ENCODE peak calls at places on chromosome 15, in nine cellular contexts. U, W, R, H, Y, G, O, B and A are unnamed samples. For H3K27me3 and H3K36me3, the result is how much of the 10 kb centered on the place peaks cover.

GRCh38 chr15:57395292-57395691 is 19.0 kb downstream of the CGNL1 start:
- DNase-seq in Y (no peak), R (peak), G (no peak), U (no peak), H (no peak), W (no peak), O (peak), B (no peak), A (no peak)

GRCh38 chr15:94667109-94667508 is 435.7 kb downstream of the MCTP2 start:
- DNase-seq in Y (no peak), H (no peak), O (no peak), R (no peak), B (no peak), U (no peak), G (no peak), W (no peak), A (no peak)

GRCh38 chr15:43275736-43276562 is 9.2 kb upstream of the TGM5 start:
- DNase-seq in U (no peak), H (peak), R (no peak), Y (no peak), G (no peak), W (no peak), B (no peak), O (no peak), A (no peak)

GRCh38 chr15:45572627-45573026 is 14.6 kb upstream of the BLOC1S6 start:
- DNase-seq in B (no peak), G (no peak), R (no peak), W (no peak), O (no peak), U (no peak), H (no peak), Y (no peak), A (no peak)

GRCh38 chr15:79478108-79478507 is 46.0 kb downstream of the MINAR1 start:
- DNase-seq in U (no peak), W (no peak), O (no peak), G (no peak), B (no peak), Y (no peak), H (no peak), R (no peak), A (no peak)

GRCh38 chr15:57951328-57951932 is 114.1 kb downstream of the ALDH1A2 start:
- DNase-seq in H (no peak), W (no peak), O (no peak), U (no peak), R (no peak), G (no peak), Y (no peak), B (no peak), A (no peak)

GRCh38 chr15:88472225-88472624 is 4.7 kb downstream of the MRPS11 start:
- DNase-seq in B (no peak), R (no peak), U (no peak), Y (no peak), H (no peak), G (no peak), W (no peak), O (no peak), A (no peak)

GRCh38 chr15:57541805-57542504 is 49.7 kb upstream of the MYZAP start:
- DNase-seq in U (peak), Y (peak), R (peak), B (peak), O (peak), G (peak), W (peak), H (peak), A (peak)

GRCh38 chr15:50166216-50166615 is 15.8 kb upstream of the SLC27A2 start:
- DNase-seq in Y (no peak), H (no peak), R (peak), B (peak), U (no peak), G (no peak), W (no peak), O (peak), A (no peak)

GRCh38 chr15:60493166-60493565 is 14.2 kb upstream of the ICE2 start:
- DNase-seq in G (no peak), O (no peak), B (no peak), U (no peak), H (no peak), R (no peak), Y (no peak), W (no peak), A (no peak)

GRCh38 chr15:43911235-43911661 is 84.4 kb downstream of the WDR76 start:
- DNase-seq in W (no peak), U (peak), O (peak), H (no peak), G (peak), R (peak), Y (no peak), B (no peak), A (no peak)

GRCh38 chr15:64837502-64837901 is 4.2 kb upstream of the PLEKHO2 start:
- DNase-seq in B (no peak), U (no peak), G (no peak), H (no peak), W (no peak), O (no peak), Y (no peak), R (no peak), A (no peak)

GRCh38 chr15:31930967-31931366 is 99.3 kb upstream of the CHRNA7 start:
- DNase-seq in G (no peak), R (no peak), Y (no peak), W (no peak), B (no peak), H (no peak), U (no peak), O (no peak), A (no peak)

GRCh38 chr15:55016225-55016624 is 180.5 kb downstream of the RSL24D1 start:
- DNase-seq in W (no peak), G (no peak), Y (no peak), H (no peak), B (no peak), O (no peak), U (no peak), R (no peak), A (no peak)

GRCh38 chr15:32870240-32871033 is 152.6 kb downstream of the GREM1 start:
- DNase-seq in H (peak), U (no peak), G (no peak), B (peak), W (no peak), R (peak), Y (no peak), O (peak), A (no peak)

GRCh38 chr15:23566070-23567050 is 886 bp downstream of the MKRN3 start:
- DNase-seq in Y (no peak), B (peak), H (no peak), R (no peak), U (no peak), W (peak), O (no peak), G (no peak), A (peak)

DNA sequence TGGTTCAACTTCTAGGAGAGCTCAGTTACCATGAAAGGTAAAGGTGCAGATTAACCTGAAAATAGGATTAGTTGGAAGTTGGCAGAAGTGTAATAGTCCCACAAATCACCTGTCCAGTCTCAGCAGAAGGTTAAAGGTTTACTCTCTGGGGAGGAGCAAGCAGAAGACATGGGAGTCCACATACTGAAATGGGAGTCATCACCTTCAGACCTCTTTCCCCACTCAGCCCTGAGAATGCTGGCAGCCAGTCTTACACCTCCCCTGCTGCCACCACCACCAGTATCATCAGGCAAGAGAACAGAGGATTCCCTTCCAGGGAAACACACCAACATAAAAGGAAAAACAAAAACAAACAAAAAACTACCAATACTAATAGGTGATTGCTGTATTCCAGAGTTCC is 13.8 kb upstream of the PLA2G4D start:
- DNase-seq in G (no peak), H (peak), U (no peak), Y (no peak), R (no peak), O (no peak), W (no peak), B (no peak), A (no peak)
- H3K27me3 ChIP-seq in G (under half), H (under half), U (under half), Y (under half), R (under half), O (under half), W (under half), B (under half), A (under half)

GRCh38 chr15:101244039-101244781 is 7.6 kb downstream of the CHSY1 start:
- DNase-seq in U (no peak), B (no peak), R (no peak), W (no peak), O (peak), G (no peak), Y (no peak), H (no peak), A (no peak)
- H3K36me3 ChIP-seq in U (under half), B (under half), R (under half), W (under half), O (under half), G (under half), Y (under half), H (under half), A (under half)

DNA sequence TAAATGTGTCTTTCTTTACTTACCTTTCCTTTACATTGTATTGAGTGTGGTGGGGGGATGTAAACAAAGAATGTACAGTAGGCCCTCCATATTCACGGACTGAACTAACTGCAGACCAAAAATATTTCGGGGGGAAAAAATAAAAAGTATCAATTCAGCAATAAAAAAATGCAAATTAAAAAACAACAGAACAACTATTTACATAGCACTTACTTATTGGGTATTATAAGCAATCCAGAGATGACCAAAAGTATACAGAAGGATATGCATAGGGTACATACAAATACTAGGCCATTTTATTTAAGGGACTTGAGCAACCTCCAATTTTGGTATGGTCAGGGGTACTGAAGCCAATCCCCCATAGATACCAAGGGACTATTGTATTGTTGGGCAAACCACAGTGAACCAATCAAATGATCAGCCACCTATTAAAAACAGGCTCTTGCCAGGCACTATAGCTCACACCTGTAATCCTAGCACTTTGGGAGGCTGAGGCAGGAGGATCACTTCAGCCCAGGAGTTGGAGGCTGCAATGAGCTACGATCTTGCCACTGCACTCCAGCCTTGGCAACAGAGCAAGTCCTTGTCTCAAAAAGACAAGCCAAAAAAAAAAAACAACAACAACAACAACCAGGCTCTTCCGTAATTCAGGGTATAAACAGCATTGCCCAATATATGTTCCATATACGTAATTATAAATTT is 1.8 kb downstream of the VPS13C start:
- DNase-seq in U (no peak), H (no peak), B (no peak), O (no peak), W (no peak), Y (no peak), R (no peak), G (no peak), A (no peak)
- H3K4me3 ChIP-seq in U (no peak), H (no peak), B (peak), O (peak), W (no peak), Y (peak), R (no peak), G (peak), A (peak)

GRCh38 chr15:25870899-25871298 is 7.8 kb upstream of the ATP10A start:
- DNase-seq in W (no peak), H (no peak), U (no peak), O (no peak), Y (no peak), B (no peak), G (no peak), R (no peak), A (no peak)

GRCh38 chr15:25875551-25875950 is 12.4 kb upstream of the ATP10A start:
- DNase-seq in R (no peak), O (no peak), B (no peak), W (no peak), G (no peak), H (no peak), Y (no peak), U (no peak), A (no peak)

GRCh38 chr15:25874379-25874778 is 11.3 kb upstream of the ATP10A start:
- DNase-seq in U (no peak), B (no peak), G (no peak), W (no peak), O (no peak), R (no peak), H (no peak), Y (no peak), A (no peak)

GRCh38 chr15:25869696-25870095 is 6.6 kb upstream of the ATP10A start:
- DNase-seq in U (no peak), R (no peak), W (no peak), B (no peak), G (no peak), H (no peak), Y (no peak), O (no peak), A (no peak)

GRCh38 chr15:25871403-25871802 is 8.3 kb upstream of the ATP10A start:
- DNase-seq in R (no peak), O (no peak), Y (no peak), H (no peak), W (no peak), B (no peak), U (no peak), G (no peak), A (no peak)
- H3K27me3 ChIP-seq in R (under half), O (under half), Y (under half), H (under half), W (under half), B (under half), U (under half), G (under half), A (under half)

GRCh38 chr15:66491846-66492245 is 5.7 kb downstream of the SNAPC5 start:
- DNase-seq in Y (no peak), U (no peak), W (no peak), H (no peak), B (no peak), G (no peak), R (no peak), O (no peak), A (no peak)
- H3K36me3 ChIP-seq in Y (under half), U (under half), W (half or more), H (under half), B (under half), G (half or more), R (half or more), O (half or more), A (half or more)

GRCh38 chr15:77544162-77544561 is 88.5 kb downstream of the LINGO1 start:
- DNase-seq in Y (no peak), O (no peak), R (no peak), G (no peak), U (no peak), B (no peak), H (no peak), W (no peak), A (no peak)

GRCh38 chr15:77545058-77545457 is 87.7 kb downstream of the LINGO1 start:
- DNase-seq in U (no peak), B (no peak), R (no peak), W (no peak), G (no peak), Y (no peak), H (no peak), O (no peak), A (no peak)

GRCh38 chr15:77541421-77542181 is 91.1 kb downstream of the LINGO1 start:
- DNase-seq in U (no peak), G (peak), B (no peak), O (peak), R (no peak), H (no peak), Y (no peak), W (no peak), A (no peak)

GRCh38 chr15:77542491-77543001 is 90.2 kb downstream of the LINGO1 start:
- DNase-seq in G (no peak), R (no peak), H (no peak), U (no peak), W (no peak), B (no peak), O (peak), Y (no peak), A (no peak)

GRCh38 chr15:77543159-77543882 is 89.4 kb downstream of the LINGO1 start:
- DNase-seq in B (peak), H (peak), U (peak), W (peak), Y (peak), G (peak), O (peak), R (peak), A (peak)
- H3K4me3 ChIP-seq in B (peak), H (peak), U (peak), W (peak), Y (peak), G (peak), O (peak), R (peak), A (peak)

DNA sequence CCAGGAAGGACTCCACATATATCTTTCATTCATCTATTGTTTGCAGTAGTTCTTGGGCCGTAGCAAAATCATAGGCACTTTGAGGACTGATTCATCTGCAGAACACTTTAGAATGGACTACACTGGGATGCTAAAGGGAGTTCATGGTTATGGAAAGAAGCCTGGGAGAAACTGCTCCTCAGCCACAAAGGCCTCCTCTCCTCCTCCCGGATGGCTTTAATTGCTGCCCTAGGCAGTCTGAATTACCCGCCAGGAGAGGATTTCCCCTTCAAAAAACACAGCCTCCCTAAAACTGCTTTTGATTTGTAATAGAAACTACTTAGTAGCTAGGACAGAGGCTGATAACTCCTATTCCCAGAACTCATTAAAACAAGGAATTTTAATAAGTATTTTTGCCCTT is 4.6 kb downstream of the TMEM266 start:
- DNase-seq in U (no peak), W (no peak), H (no peak), Y (no peak), B (no peak), R (no peak), G (no peak), O (no peak), A (no peak)
- H3K27me3 ChIP-seq in U (under half), W (under half), H (under half), Y (under half), B (under half), R (under half), G (half or more), O (half or more), A (half or more)

GRCh38 chr15:77667835-77668234 is 35.1 kb upstream of the LINGO1 start:
- DNase-seq in H (no peak), U (no peak), R (no peak), B (no peak), G (no peak), Y (no peak), O (no peak), W (no peak), A (no peak)
- H3K36me3 ChIP-seq in H (under half), U (under half), R (under half), B (under half), G (under half), Y (under half), O (under half), W (under half), A (under half)

GRCh38 chr15:77644543-77645247 is 12.0 kb upstream of the LINGO1 start:
- DNase-seq in Y (no peak), B (no peak), O (no peak), W (no peak), H (no peak), U (no peak), R (no peak), G (no peak), A (no peak)
- H3K4me3 ChIP-seq in Y (no peak), B (no peak), O (no peak), W (no peak), H (no peak), U (no peak), R (no peak), G (no peak), A (no peak)